ENCODE peak calls at places on chromosomes 11 and 22, in eight cellular contexts. One of them, this sample, is unnamed. For H3K27me3, the result is how much of the 10 kb centered on the place peaks cover.

GRCh38 chr11:45665206-45665932 is at the start of gene CHST1:
- DNase-seq in vagina: no peak
- DNase-seq in HepG2: no peak
- DNase-seq in IMR-90: no peak
- DNase-seq in tibial nerve: no peak
- DNase-seq in body of pancreas: peak
- DNase-seq in sigmoid colon: peak
- DNase-seq in uterus: peak
- DNase-seq in this sample: peak

GRCh38 chr11:29320196-29320595 is 696.6 kb downstream of the KCNA4 start:
- DNase-seq in IMR-90: no peak
- DNase-seq in body of pancreas: no peak
- DNase-seq in sigmoid colon: no peak
- DNase-seq in uterus: no peak
- DNase-seq in tibial nerve: no peak
- DNase-seq in vagina: no peak
- DNase-seq in HepG2: no peak
- DNase-seq in this sample: no peak

GRCh38 chr11:35610636-35611035 is 7.6 kb upstream of the FJX1 start:
- DNase-seq in body of pancreas: no peak
- DNase-seq in uterus: no peak
- DNase-seq in IMR-90: no peak
- DNase-seq in HepG2: no peak
- DNase-seq in vagina: no peak
- DNase-seq in sigmoid colon: no peak
- DNase-seq in tibial nerve: no peak
- DNase-seq in this sample: no peak

GRCh38 chr22:37684803-37685615 is 1.1 kb upstream of the NOL12 start:
- DNase-seq in body of pancreas: no peak
- DNase-seq in uterus: no peak
- DNase-seq in IMR-90: no peak
- DNase-seq in tibial nerve: no peak
- DNase-seq in HepG2: peak
- DNase-seq in vagina: no peak
- DNase-seq in sigmoid colon: no peak
- DNase-seq in this sample: no peak

GRCh38 chr22:46546466-46547178 is 9.2 kb upstream of the CELSR1 start:
- DNase-seq in body of pancreas: peak
- DNase-seq in IMR-90: peak
- DNase-seq in tibial nerve: no peak
- DNase-seq in vagina: peak
- DNase-seq in uterus: no peak
- DNase-seq in sigmoid colon: no peak
- DNase-seq in HepG2: no peak
- DNase-seq in this sample: peak

GRCh38 chr11:118883368-118884071 is at the start of gene CXCR5:
- DNase-seq in vagina: no peak
- DNase-seq in body of pancreas: no peak
- DNase-seq in sigmoid colon: no peak
- DNase-seq in IMR-90: peak
- DNase-seq in HepG2: no peak
- DNase-seq in tibial nerve: no peak
- DNase-seq in uterus: no peak
- DNase-seq in this sample: no peak

GRCh38 chr11:76663461-76663760 is 7.1 kb downstream of the LRRC32 start:
- DNase-seq in uterus: no peak
- DNase-seq in IMR-90: no peak
- DNase-seq in tibial nerve: no peak
- DNase-seq in vagina: no peak
- DNase-seq in sigmoid colon: peak
- DNase-seq in body of pancreas: no peak
- DNase-seq in HepG2: no peak
- DNase-seq in this sample: no peak

GRCh38 chr11:76801205-76801604 is 18.0 kb downstream of the TSKU start:
- DNase-seq in HepG2: no peak
- DNase-seq in body of pancreas: no peak
- DNase-seq in IMR-90: no peak
- DNase-seq in sigmoid colon: no peak
- DNase-seq in vagina: peak
- DNase-seq in uterus: no peak
- DNase-seq in tibial nerve: no peak
- DNase-seq in this sample: no peak

GRCh38 chr11:66495401-66495844 is 15.0 kb upstream of the BBS1 start:
- DNase-seq in sigmoid colon: no peak
- DNase-seq in IMR-90: no peak
- DNase-seq in HepG2: no peak
- DNase-seq in tibial nerve: no peak
- DNase-seq in body of pancreas: no peak
- DNase-seq in vagina: no peak
- DNase-seq in uterus: no peak
- DNase-seq in this sample: no peak

GRCh38 chr11:65208785-65209710 is 27.3 kb downstream of the CAPN1 start:
- DNase-seq in uterus: no peak
- DNase-seq in HepG2: no peak
- DNase-seq in sigmoid colon: peak
- DNase-seq in tibial nerve: no peak
- DNase-seq in IMR-90: no peak
- DNase-seq in vagina: no peak
- DNase-seq in body of pancreas: peak
- DNase-seq in this sample: no peak

GRCh38 chr11:10122337-10123197 is 171.5 kb downstream of the SBF2 start:
- DNase-seq in sigmoid colon: peak
- DNase-seq in tibial nerve: no peak
- DNase-seq in HepG2: no peak
- DNase-seq in vagina: no peak
- DNase-seq in IMR-90: peak
- DNase-seq in uterus: peak
- DNase-seq in body of pancreas: no peak
- DNase-seq in this sample: peak

GRCh38 chr22:47307326-47307725 is 544.9 kb downstream of the TBC1D22A start:
- DNase-seq in IMR-90: peak
- DNase-seq in HepG2: no peak
- DNase-seq in uterus: no peak
- DNase-seq in sigmoid colon: no peak
- DNase-seq in body of pancreas: no peak
- DNase-seq in tibial nerve: no peak
- DNase-seq in vagina: peak
- DNase-seq in this sample: no peak

DNA sequence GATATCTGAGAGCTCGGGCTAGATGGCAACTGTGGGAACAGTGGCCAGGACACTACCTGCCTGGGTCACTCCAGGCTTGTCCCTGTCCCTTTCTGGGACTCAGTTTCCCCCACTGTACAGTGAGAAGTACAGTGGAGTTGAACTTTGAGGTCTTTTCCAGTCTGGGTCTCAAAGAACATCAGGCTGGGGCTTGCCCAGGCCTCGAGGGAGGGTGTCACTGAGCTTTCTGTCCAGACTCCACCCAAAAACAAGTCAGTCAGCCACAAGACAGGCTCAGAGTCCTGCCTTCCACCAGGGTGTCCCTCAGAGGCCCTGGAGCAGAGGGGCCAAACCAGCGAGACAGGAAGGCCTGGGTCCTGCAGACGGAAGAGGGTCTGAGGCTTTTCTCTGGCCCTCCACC is 2.0 kb upstream of the PLA2G3 start:
- DNase-seq in tibial nerve: no peak
- DNase-seq in HepG2: no peak
- DNase-seq in vagina: no peak
- DNase-seq in IMR-90: no peak
- DNase-seq in uterus: no peak
- DNase-seq in body of pancreas: no peak
- DNase-seq in sigmoid colon: no peak
- DNase-seq in this sample: no peak
- H3K4me3 ChIP-seq in tibial nerve: no peak
- H3K4me3 ChIP-seq in HepG2: no peak
- H3K4me3 ChIP-seq in vagina: no peak
- H3K4me3 ChIP-seq in IMR-90: no peak
- H3K4me3 ChIP-seq in uterus: no peak
- H3K4me3 ChIP-seq in body of pancreas: no peak
- H3K4me3 ChIP-seq in sigmoid colon: no peak
- H3K4me3 ChIP-seq in this sample: no peak

GRCh38 chr11:63767415-63768231 is 952 bp downstream of the ZFTA start:
- DNase-seq in tibial nerve: peak
- DNase-seq in vagina: peak
- DNase-seq in HepG2: peak
- DNase-seq in body of pancreas: peak
- DNase-seq in sigmoid colon: peak
- DNase-seq in uterus: peak
- DNase-seq in IMR-90: peak
- DNase-seq in this sample: peak

GRCh38 chr11:63770763-63771162 is 2.2 kb upstream of the ZFTA start:
- DNase-seq in tibial nerve: no peak
- DNase-seq in sigmoid colon: no peak
- DNase-seq in HepG2: no peak
- DNase-seq in vagina: no peak
- DNase-seq in uterus: no peak
- DNase-seq in IMR-90: no peak
- DNase-seq in body of pancreas: no peak
- DNase-seq in this sample: no peak

GRCh38 chr11:63768232-63769043 is at the start of gene ZFTA:
- DNase-seq in IMR-90: peak
- DNase-seq in sigmoid colon: peak
- DNase-seq in vagina: no peak
- DNase-seq in tibial nerve: peak
- DNase-seq in HepG2: no peak
- DNase-seq in body of pancreas: peak
- DNase-seq in uterus: peak
- DNase-seq in this sample: peak

GRCh38 chr11:63769719-63770443 is 1.3 kb upstream of the ZFTA start:
- DNase-seq in vagina: peak
- DNase-seq in IMR-90: no peak
- DNase-seq in HepG2: no peak
- DNase-seq in sigmoid colon: peak
- DNase-seq in tibial nerve: no peak
- DNase-seq in uterus: peak
- DNase-seq in body of pancreas: peak
- DNase-seq in this sample: no peak

DNA sequence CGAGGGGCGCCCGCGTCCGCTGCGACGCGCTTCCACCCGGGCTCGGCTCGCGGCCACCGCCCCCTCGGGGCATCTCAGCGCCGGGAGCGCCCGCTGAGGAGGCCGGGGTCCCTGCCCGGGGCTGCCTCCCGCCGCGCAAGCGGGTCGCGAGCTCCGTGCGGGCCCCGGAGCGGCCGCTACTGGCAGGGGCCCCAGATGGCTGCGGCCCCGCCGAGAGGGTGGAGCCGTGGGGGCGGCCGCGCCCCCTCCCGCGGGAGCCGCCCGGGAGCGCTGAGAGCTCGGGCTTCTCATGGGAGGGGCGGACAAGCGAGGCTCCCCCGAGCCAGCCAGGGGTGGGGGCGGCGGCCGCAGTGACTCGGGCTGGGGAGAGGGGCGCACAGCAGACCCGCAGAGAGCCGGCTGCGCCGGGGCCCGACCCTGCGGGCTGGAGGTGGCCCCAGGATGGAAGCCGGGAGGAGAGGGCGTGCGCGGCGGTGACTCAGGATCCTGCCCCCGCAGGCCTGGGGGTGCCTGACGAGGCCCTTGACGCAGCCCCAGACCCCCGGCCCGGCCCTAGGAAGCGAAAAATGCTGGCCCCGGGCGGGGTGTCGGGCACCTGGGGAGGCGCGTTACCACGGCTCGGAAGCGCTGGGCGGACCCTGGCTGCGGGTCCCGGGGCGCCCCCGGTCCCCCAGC is 606 bp upstream of the ZFTA start:
- DNase-seq in tibial nerve: no peak
- DNase-seq in HepG2: no peak
- DNase-seq in sigmoid colon: peak
- DNase-seq in vagina: no peak
- DNase-seq in IMR-90: no peak
- DNase-seq in body of pancreas: peak
- DNase-seq in uterus: peak
- DNase-seq in this sample: no peak
- TF ChIP-seq POLR2A in tibial nerve: no peak
- TF ChIP-seq POLR2A in HepG2: peak
- TF ChIP-seq POLR2A in sigmoid colon: no peak
- TF ChIP-seq POLR2A in vagina: no peak
- TF ChIP-seq POLR2A in IMR-90: no peak
- TF ChIP-seq POLR2A in body of pancreas: no peak
- TF ChIP-seq POLR2A in uterus: no peak
- TF ChIP-seq POLR2A in this sample: peak

GRCh38 chr11:3165152-3165705 is at the start of gene OSBPL5:
- DNase-seq in HepG2: no peak
- DNase-seq in uterus: peak
- DNase-seq in vagina: no peak
- DNase-seq in IMR-90: peak
- DNase-seq in body of pancreas: peak
- DNase-seq in tibial nerve: peak
- DNase-seq in sigmoid colon: peak
- DNase-seq in this sample: peak

GRCh38 chr11:3162410-3163240 is 2.5 kb downstream of the OSBPL5 start:
- DNase-seq in sigmoid colon: no peak
- DNase-seq in uterus: peak
- DNase-seq in HepG2: no peak
- DNase-seq in body of pancreas: no peak
- DNase-seq in IMR-90: no peak
- DNase-seq in vagina: no peak
- DNase-seq in tibial nerve: peak
- DNase-seq in this sample: no peak

GRCh38 chr11:3163241-3163981 is 1.7 kb downstream of the OSBPL5 start:
- DNase-seq in tibial nerve: peak
- DNase-seq in uterus: no peak
- DNase-seq in sigmoid colon: no peak
- DNase-seq in vagina: no peak
- DNase-seq in IMR-90: no peak
- DNase-seq in body of pancreas: peak
- DNase-seq in HepG2: no peak
- DNase-seq in this sample: no peak

GRCh38 chr11:3164540-3165151 is 464 bp downstream of the OSBPL5 start:
- DNase-seq in body of pancreas: peak
- DNase-seq in sigmoid colon: peak
- DNase-seq in vagina: no peak
- DNase-seq in HepG2: no peak
- DNase-seq in IMR-90: no peak
- DNase-seq in tibial nerve: peak
- DNase-seq in uterus: no peak
- DNase-seq in this sample: no peak

DNA sequence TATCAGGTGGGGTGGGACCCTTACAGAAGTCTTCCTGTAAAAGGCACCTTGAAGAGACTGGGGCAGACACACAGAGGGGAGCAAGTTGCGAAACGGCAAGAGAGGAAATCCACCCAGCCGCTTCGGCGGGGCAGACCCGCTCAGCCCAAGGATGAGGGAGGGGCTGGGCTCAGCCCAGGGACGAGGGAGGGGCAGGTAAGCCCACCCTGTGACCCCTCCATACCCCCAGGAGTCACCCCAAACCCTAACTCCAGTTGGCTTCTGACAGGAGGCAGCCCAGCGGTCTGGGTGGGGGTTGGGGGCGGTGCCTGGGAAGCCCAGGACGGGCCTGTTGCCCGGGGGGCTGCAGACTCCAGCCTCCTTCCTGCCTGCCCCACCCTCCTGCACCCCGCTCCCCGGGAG is 971 bp downstream of the OSBPL5 start:
- DNase-seq in tibial nerve: peak
- DNase-seq in body of pancreas: peak
- DNase-seq in HepG2: no peak
- DNase-seq in uterus: no peak
- DNase-seq in sigmoid colon: peak
- DNase-seq in vagina: no peak
- DNase-seq in IMR-90: no peak
- DNase-seq in this sample: no peak
- H3K27me3 ChIP-seq in tibial nerve: under half
- H3K27me3 ChIP-seq in body of pancreas: under half
- H3K27me3 ChIP-seq in HepG2: half or more
- H3K27me3 ChIP-seq in uterus: under half
- H3K27me3 ChIP-seq in sigmoid colon: under half
- H3K27me3 ChIP-seq in vagina: under half
- H3K27me3 ChIP-seq in IMR-90: under half
- H3K27me3 ChIP-seq in this sample: under half

GRCh38 chr22:45318558-45319318 is 9.0 kb downstream of the FAM118A start:
- DNase-seq in vagina: no peak
- DNase-seq in body of pancreas: no peak
- DNase-seq in sigmoid colon: no peak
- DNase-seq in HepG2: no peak
- DNase-seq in uterus: no peak
- DNase-seq in IMR-90: peak
- DNase-seq in tibial nerve: no peak
- DNase-seq in this sample: no peak
- H3K4me3 ChIP-seq in vagina: no peak
- H3K4me3 ChIP-seq in body of pancreas: no peak
- H3K4me3 ChIP-seq in sigmoid colon: no peak
- H3K4me3 ChIP-seq in HepG2: no peak
- H3K4me3 ChIP-seq in uterus: no peak
- H3K4me3 ChIP-seq in IMR-90: peak
- H3K4me3 ChIP-seq in tibial nerve: no peak
- H3K4me3 ChIP-seq in this sample: no peak